ENCODE peak calls at places on chromosomes 12 and 14, in ten cellular contexts. One of them, this sample, is unnamed.

GRCh38 chr14:92408186-92408585 is 85.2 kb downstream of the SLC24A4 start:
- DNase-seq in cardiac fibroblast: peak; percentile 59
- DNase-seq in foreskin fibroblast: peak; percentile 66
- DNase-seq in WTC11: no peak
- DNase-seq in mammary epithelial cell: peak; percentile 25
- DNase-seq in MCF 10A: peak; percentile 8
- DNase-seq in neural progenitor cell: no peak
- DNase-seq in MM.1S: no peak
- DNase-seq in neural crest cell: no peak
- DNase-seq in A549: no peak
- DNase-seq in this sample: no peak

GRCh38 chr12:20520572-20520971 is 152.2 kb downstream of the PDE3A start:
- DNase-seq in cardiac fibroblast: peak; percentile 22
- DNase-seq in foreskin fibroblast: no peak
- DNase-seq in WTC11: no peak
- DNase-seq in mammary epithelial cell: no peak
- DNase-seq in MCF 10A: no peak
- DNase-seq in neural progenitor cell: no peak
- DNase-seq in MM.1S: no peak
- DNase-seq in neural crest cell: no peak
- DNase-seq in A549: no peak
- DNase-seq in this sample: no peak

GRCh38 chr14:94761348-94761998 is 8.4 kb downstream of the GSC start:
- DNase-seq in cardiac fibroblast: no peak
- DNase-seq in foreskin fibroblast: no peak
- DNase-seq in WTC11: no peak
- DNase-seq in mammary epithelial cell: no peak
- DNase-seq in MCF 10A: no peak
- DNase-seq in neural progenitor cell: no peak
- DNase-seq in MM.1S: no peak
- DNase-seq in neural crest cell: no peak
- DNase-seq in A549: no peak
- DNase-seq in this sample: no peak

GRCh38 chr14:93736378-93737014 is 51.8 kb downstream of the PRIMA1 start:
- DNase-seq in cardiac fibroblast: no peak
- DNase-seq in foreskin fibroblast: no peak
- DNase-seq in WTC11: peak; percentile 58
- DNase-seq in mammary epithelial cell: no peak
- DNase-seq in MCF 10A: no peak
- DNase-seq in neural progenitor cell: peak; percentile 49
- DNase-seq in MM.1S: no peak
- DNase-seq in neural crest cell: no peak
- DNase-seq in A549: peak; percentile 13
- DNase-seq in this sample: peak; percentile 59

GRCh38 chr14:104678346-104678745 is 11.1 kb upstream of the INF2 start:
- DNase-seq in cardiac fibroblast: peak; percentile 42
- DNase-seq in foreskin fibroblast: no peak
- DNase-seq in WTC11: no peak
- DNase-seq in mammary epithelial cell: no peak
- DNase-seq in MCF 10A: no peak
- DNase-seq in neural progenitor cell: peak; percentile 57
- DNase-seq in MM.1S: no peak
- DNase-seq in neural crest cell: peak; percentile 41
- DNase-seq in A549: no peak
- DNase-seq in this sample: no peak

GRCh38 chr12:32586390-32586789 is 92.7 kb upstream of the DNM1L start:
- DNase-seq in cardiac fibroblast: peak; percentile 26
- DNase-seq in foreskin fibroblast: peak; percentile 58
- DNase-seq in WTC11: no peak
- DNase-seq in mammary epithelial cell: peak; percentile 84
- DNase-seq in MCF 10A: peak; percentile 56
- DNase-seq in neural progenitor cell: no peak
- DNase-seq in MM.1S: no peak
- DNase-seq in neural crest cell: no peak
- DNase-seq in A549: no peak
- DNase-seq in this sample: no peak

GRCh38 chr12:43835264-43835655 is 621 bp upstream of the TMEM117 start:
- DNase-seq in cardiac fibroblast: no peak
- DNase-seq in foreskin fibroblast: no peak
- DNase-seq in WTC11: no peak
- DNase-seq in mammary epithelial cell: no peak
- DNase-seq in MCF 10A: peak; percentile 7
- DNase-seq in neural progenitor cell: no peak
- DNase-seq in MM.1S: peak; percentile 20
- DNase-seq in neural crest cell: no peak
- DNase-seq in A549: peak; percentile 29
- DNase-seq in this sample: no peak

GRCh38 chr14:51119411-51120051 is 24.6 kb upstream of the TRIM9 start:
- DNase-seq in cardiac fibroblast: no peak
- DNase-seq in foreskin fibroblast: no peak
- DNase-seq in WTC11: no peak
- DNase-seq in mammary epithelial cell: no peak
- DNase-seq in MCF 10A: no peak
- DNase-seq in neural progenitor cell: no peak
- DNase-seq in MM.1S: no peak
- DNase-seq in neural crest cell: no peak
- DNase-seq in A549: no peak
- DNase-seq in this sample: no peak

GRCh38 chr14:96509457-96510090 is 7.4 kb downstream of the PAPOLA start:
- DNase-seq in cardiac fibroblast: no peak
- DNase-seq in foreskin fibroblast: no peak
- DNase-seq in WTC11: no peak
- DNase-seq in mammary epithelial cell: no peak
- DNase-seq in MCF 10A: no peak
- DNase-seq in neural progenitor cell: no peak
- DNase-seq in MM.1S: peak; percentile 71
- DNase-seq in neural crest cell: no peak
- DNase-seq in A549: no peak
- DNase-seq in this sample: peak; percentile 49

GRCh38 chr12:131245564-131246355 is 292.1 kb downstream of the ADGRD1 start:
- DNase-seq in cardiac fibroblast: no peak
- DNase-seq in foreskin fibroblast: no peak
- DNase-seq in WTC11: no peak
- DNase-seq in mammary epithelial cell: no peak
- DNase-seq in MCF 10A: no peak
- DNase-seq in neural progenitor cell: no peak
- DNase-seq in MM.1S: no peak
- DNase-seq in neural crest cell: no peak
- DNase-seq in A549: no peak
- DNase-seq in this sample: no peak

GRCh38 chr12:131239384-131240094 is 285.8 kb downstream of the ADGRD1 start:
- DNase-seq in cardiac fibroblast: no peak
- DNase-seq in foreskin fibroblast: no peak
- DNase-seq in WTC11: no peak
- DNase-seq in mammary epithelial cell: no peak
- DNase-seq in MCF 10A: no peak
- DNase-seq in neural progenitor cell: no peak
- DNase-seq in MM.1S: no peak
- DNase-seq in neural crest cell: no peak
- DNase-seq in A549: no peak
- DNase-seq in this sample: peak; percentile 78

DNA sequence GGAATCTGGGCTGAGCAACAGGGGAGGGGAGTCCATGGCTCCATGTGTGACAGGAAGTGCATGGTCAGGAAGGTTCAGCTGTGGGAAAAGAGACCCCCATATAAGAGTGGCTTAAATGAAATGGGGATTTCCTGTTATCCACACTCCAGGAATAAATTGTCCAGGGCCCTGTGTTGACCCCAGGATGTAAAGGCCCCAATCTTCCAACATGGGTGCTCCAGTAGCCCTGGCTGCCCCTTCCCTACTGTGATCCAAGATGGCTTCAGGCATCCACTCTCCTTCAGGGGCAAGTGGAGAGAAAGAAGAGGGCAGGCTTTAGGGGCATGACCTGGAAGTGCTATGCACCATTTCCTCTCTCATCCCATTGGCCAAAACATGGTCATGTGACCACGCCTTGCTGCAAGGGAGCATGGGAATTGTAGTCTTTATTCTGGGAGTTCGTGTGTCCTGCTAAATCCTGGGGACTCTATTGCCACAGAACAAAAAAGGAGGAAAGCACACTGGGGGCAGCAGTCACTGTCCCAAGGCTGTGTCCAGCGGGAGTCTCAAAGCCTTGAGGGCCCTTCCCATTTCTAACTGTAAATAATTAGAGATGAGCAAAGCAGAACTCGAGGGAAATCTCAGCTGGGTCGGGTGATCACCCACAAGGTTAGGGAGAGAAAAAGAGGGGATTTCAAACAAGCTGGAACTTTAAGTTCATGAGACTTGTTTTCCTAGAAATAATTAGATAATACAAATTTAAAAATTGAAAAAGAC is 289.2 kb downstream of the ADGRD1 start:
- DNase-seq in cardiac fibroblast: no peak
- DNase-seq in foreskin fibroblast: no peak
- DNase-seq in WTC11: peak; percentile 41
- DNase-seq in mammary epithelial cell: no peak
- DNase-seq in MCF 10A: peak; percentile 64
- DNase-seq in neural progenitor cell: peak; percentile 66
- DNase-seq in MM.1S: no peak
- DNase-seq in neural crest cell: peak; percentile 41
- DNase-seq in A549: peak; percentile 94
- DNase-seq in this sample: no peak
- TF ChIP-seq CTCF in cardiac fibroblast: no peak
- TF ChIP-seq CTCF in foreskin fibroblast: no peak
- TF ChIP-seq CTCF in WTC11: no peak
- TF ChIP-seq CTCF in mammary epithelial cell: no peak
- TF ChIP-seq CTCF in MCF 10A: no peak
- TF ChIP-seq CTCF in neural progenitor cell: no peak
- TF ChIP-seq CTCF in MM.1S: no peak
- TF ChIP-seq CTCF in neural crest cell: no peak
- TF ChIP-seq CTCF in A549: no peak
- TF ChIP-seq CTCF in this sample: no peak

GRCh38 chr14:70567791-70568190 is 32.7 kb downstream of the MED6 start:
- DNase-seq in cardiac fibroblast: peak; percentile 35
- DNase-seq in foreskin fibroblast: peak; percentile 11
- DNase-seq in WTC11: peak; percentile 65
- DNase-seq in mammary epithelial cell: peak; percentile 43
- DNase-seq in MCF 10A: peak; percentile 49
- DNase-seq in neural progenitor cell: peak; percentile 58
- DNase-seq in MM.1S: peak; percentile 10
- DNase-seq in neural crest cell: peak; percentile 3
- DNase-seq in A549: peak; percentile 46
- DNase-seq in this sample: peak; percentile 39
- TF ChIP-seq CTCF in cardiac fibroblast: peak; percentile 68
- TF ChIP-seq CTCF in foreskin fibroblast: peak; percentile 59
- TF ChIP-seq CTCF in WTC11: peak; percentile 61
- TF ChIP-seq CTCF in mammary epithelial cell: peak; percentile 69
- TF ChIP-seq CTCF in MCF 10A: peak; percentile 57
- TF ChIP-seq CTCF in neural progenitor cell: peak; percentile 60
- TF ChIP-seq CTCF in MM.1S: peak; percentile 43
- TF ChIP-seq CTCF in neural crest cell: peak; percentile 63
- TF ChIP-seq CTCF in A549: peak; percentile 16
- TF ChIP-seq CTCF in this sample: peak; percentile 30

GRCh38 chr12:109914461-109914860 is 14.4 kb downstream of the TCHP start:
- DNase-seq in cardiac fibroblast: no peak
- DNase-seq in foreskin fibroblast: no peak
- DNase-seq in WTC11: no peak
- DNase-seq in mammary epithelial cell: no peak
- DNase-seq in MCF 10A: no peak
- DNase-seq in neural progenitor cell: no peak
- DNase-seq in MM.1S: no peak
- DNase-seq in neural crest cell: no peak
- DNase-seq in A549: no peak
- DNase-seq in this sample: no peak

GRCh38 chr12:109912790-109913189 is 12.7 kb downstream of the TCHP start:
- DNase-seq in cardiac fibroblast: no peak
- DNase-seq in foreskin fibroblast: no peak
- DNase-seq in WTC11: no peak
- DNase-seq in mammary epithelial cell: no peak
- DNase-seq in MCF 10A: no peak
- DNase-seq in neural progenitor cell: no peak
- DNase-seq in MM.1S: no peak
- DNase-seq in neural crest cell: no peak
- DNase-seq in A549: no peak
- DNase-seq in this sample: no peak

GRCh38 chr12:109915171-109916040 is 15.3 kb downstream of the TCHP start:
- DNase-seq in cardiac fibroblast: no peak
- DNase-seq in foreskin fibroblast: no peak
- DNase-seq in WTC11: no peak
- DNase-seq in mammary epithelial cell: no peak
- DNase-seq in MCF 10A: no peak
- DNase-seq in neural progenitor cell: no peak
- DNase-seq in MM.1S: no peak
- DNase-seq in neural crest cell: no peak
- DNase-seq in A549: no peak
- DNase-seq in this sample: no peak

GRCh38 chr12:109910254-109910968 is 10.3 kb downstream of the TCHP start:
- DNase-seq in cardiac fibroblast: no peak
- DNase-seq in foreskin fibroblast: no peak
- DNase-seq in WTC11: no peak
- DNase-seq in mammary epithelial cell: no peak
- DNase-seq in MCF 10A: no peak
- DNase-seq in neural progenitor cell: no peak
- DNase-seq in MM.1S: no peak
- DNase-seq in neural crest cell: no peak
- DNase-seq in A549: no peak
- DNase-seq in this sample: no peak

DNA sequence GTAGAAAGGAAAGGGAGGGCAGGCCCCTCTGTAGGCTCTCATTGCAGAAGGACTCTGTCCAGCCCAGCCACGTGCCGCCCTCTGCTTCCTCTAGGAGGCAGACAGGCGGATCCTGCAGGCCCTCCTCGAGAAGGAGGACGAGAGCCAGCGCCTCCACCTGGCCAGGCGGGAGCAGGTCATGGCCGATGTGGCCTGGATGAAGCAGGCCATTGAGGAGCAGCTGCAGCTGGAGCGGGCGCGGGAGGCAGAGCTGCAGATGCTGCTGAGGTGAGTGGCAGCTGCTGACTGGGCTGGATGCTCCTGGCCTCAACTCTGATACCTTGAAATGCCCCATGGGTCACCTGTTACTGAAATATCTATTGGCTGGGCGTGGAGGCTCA is 10.9 kb downstream of the TCHP start:
- DNase-seq in cardiac fibroblast: peak; percentile 31
- DNase-seq in foreskin fibroblast: no peak
- DNase-seq in WTC11: peak; percentile 93
- DNase-seq in mammary epithelial cell: no peak
- DNase-seq in MCF 10A: peak; percentile 21
- DNase-seq in neural progenitor cell: peak; percentile 77
- DNase-seq in MM.1S: no peak
- DNase-seq in neural crest cell: peak; percentile 25
- DNase-seq in A549: peak; percentile 83
- DNase-seq in this sample: no peak
- TF ChIP-seq CTCF in cardiac fibroblast: peak; percentile 61
- TF ChIP-seq CTCF in foreskin fibroblast: peak; percentile 19
- TF ChIP-seq CTCF in WTC11: peak; percentile 47
- TF ChIP-seq CTCF in mammary epithelial cell: peak; percentile 59
- TF ChIP-seq CTCF in MCF 10A: peak; percentile 27
- TF ChIP-seq CTCF in neural progenitor cell: peak; percentile 63
- TF ChIP-seq CTCF in MM.1S: peak; percentile 13
- TF ChIP-seq CTCF in neural crest cell: peak; percentile 53
- TF ChIP-seq CTCF in A549: peak; percentile 40
- TF ChIP-seq CTCF in this sample: no peak

DNA sequence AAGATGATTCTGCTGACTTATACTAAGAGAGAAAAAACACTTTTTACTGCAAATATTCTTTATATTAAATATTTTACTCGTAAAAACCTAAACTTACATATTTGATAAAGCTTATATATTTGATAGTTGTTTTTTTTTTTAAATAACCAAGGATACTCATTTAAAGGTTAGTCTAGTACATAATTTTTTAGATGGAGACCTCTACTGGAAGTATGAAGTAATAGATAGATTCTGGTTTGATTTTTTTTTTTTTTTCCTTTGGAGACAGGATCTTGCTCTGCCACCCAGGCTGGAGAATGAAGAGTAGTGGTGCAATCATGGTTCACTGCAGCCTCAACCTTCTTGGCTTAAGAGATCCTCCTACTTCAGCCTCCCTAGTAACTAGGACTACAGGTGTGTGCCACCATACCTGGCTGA is 16.4 kb downstream of the ARID2 start:
- DNase-seq in cardiac fibroblast: peak; percentile 62
- DNase-seq in foreskin fibroblast: no peak
- DNase-seq in WTC11: no peak
- DNase-seq in mammary epithelial cell: peak; percentile 24
- DNase-seq in MCF 10A: peak; percentile 27
- DNase-seq in neural progenitor cell: no peak
- DNase-seq in MM.1S: peak; percentile 34
- DNase-seq in neural crest cell: no peak
- DNase-seq in A549: peak; percentile 27
- DNase-seq in this sample: no peak
- TF ChIP-seq CTCF in cardiac fibroblast: peak; percentile 5
- TF ChIP-seq CTCF in foreskin fibroblast: peak; percentile 16
- TF ChIP-seq CTCF in WTC11: no peak
- TF ChIP-seq CTCF in mammary epithelial cell: peak; percentile 22
- TF ChIP-seq CTCF in MCF 10A: peak; percentile 19
- TF ChIP-seq CTCF in neural progenitor cell: peak; percentile 21
- TF ChIP-seq CTCF in MM.1S: peak; percentile 32
- TF ChIP-seq CTCF in neural crest cell: peak; percentile 58
- TF ChIP-seq CTCF in A549: peak; percentile 44
- TF ChIP-seq CTCF in this sample: no peak